ENCODE peak calls at places on chromosomes 5 and 9, in five cellular contexts. One of them, this sample, is unnamed. For H3K27me3, the result is how much of the 10 kb centered on the place peaks cover.

GRCh38 chr9:98215266-98215665 is 22.8 kb upstream of the CORO2A start:
- DNase-seq in stomach: no peak
- DNase-seq in small intestine: no peak
- DNase-seq in Karpas-422: no peak
- DNase-seq in mammary epithelial cell: no peak
- DNase-seq in this sample: no peak

GRCh38 chr9:21314152-21314551 is 9.0 kb upstream of the IFNA5 start:
- DNase-seq in mammary epithelial cell: no peak
- DNase-seq in Karpas-422: no peak
- DNase-seq in stomach: no peak
- DNase-seq in small intestine: no peak
- DNase-seq in this sample: no peak

GRCh38 chr9:14209399-14209990 is 104.4 kb downstream of the NFIB start:
- DNase-seq in mammary epithelial cell: no peak
- DNase-seq in stomach: no peak
- DNase-seq in small intestine: no peak
- DNase-seq in Karpas-422: no peak
- DNase-seq in this sample: peak

GRCh38 chr5:39283231-39283818 is 64.0 kb upstream of the FYB1 start:
- DNase-seq in small intestine: peak
- DNase-seq in stomach: no peak
- DNase-seq in Karpas-422: peak
- DNase-seq in mammary epithelial cell: peak
- DNase-seq in this sample: peak

GRCh38 chr5:37637165-37637845 is 202.5 kb downstream of the GDNF start:
- DNase-seq in stomach: no peak
- DNase-seq in small intestine: no peak
- DNase-seq in Karpas-422: no peak
- DNase-seq in mammary epithelial cell: no peak
- DNase-seq in this sample: no peak

GRCh38 chr5:142597546-142598337 is 88.1 kb downstream of the FGF1 start:
- DNase-seq in mammary epithelial cell: peak
- DNase-seq in stomach: peak
- DNase-seq in small intestine: no peak
- DNase-seq in Karpas-422: no peak
- DNase-seq in this sample: peak

GRCh38 chr5:134586866-134587524 is 45.6 kb downstream of the SAR1B start:
- DNase-seq in Karpas-422: peak
- DNase-seq in mammary epithelial cell: peak
- DNase-seq in small intestine: peak
- DNase-seq in stomach: peak
- DNase-seq in this sample: peak

GRCh38 chr9:16809912-16810610 is 60.4 kb downstream of the BNC2 start:
- DNase-seq in stomach: no peak
- DNase-seq in Karpas-422: no peak
- DNase-seq in small intestine: no peak
- DNase-seq in mammary epithelial cell: peak
- DNase-seq in this sample: no peak

GRCh38 chr5:124747770-124748686 is 1.6 kb upstream of the ZNF608 start:
- DNase-seq in Karpas-422: peak
- DNase-seq in stomach: no peak
- DNase-seq in small intestine: no peak
- DNase-seq in mammary epithelial cell: peak
- DNase-seq in this sample: peak

GRCh38 chr5:43889238-43889637 is 286.3 kb downstream of the NNT start:
- DNase-seq in mammary epithelial cell: no peak
- DNase-seq in Karpas-422: no peak
- DNase-seq in stomach: no peak
- DNase-seq in small intestine: no peak
- DNase-seq in this sample: no peak

GRCh38 chr9:78821126-78821822 is 524.3 kb downstream of the PSAT1 start:
- DNase-seq in small intestine: peak
- DNase-seq in Karpas-422: peak
- DNase-seq in mammary epithelial cell: peak
- DNase-seq in stomach: no peak
- DNase-seq in this sample: peak

DNA sequence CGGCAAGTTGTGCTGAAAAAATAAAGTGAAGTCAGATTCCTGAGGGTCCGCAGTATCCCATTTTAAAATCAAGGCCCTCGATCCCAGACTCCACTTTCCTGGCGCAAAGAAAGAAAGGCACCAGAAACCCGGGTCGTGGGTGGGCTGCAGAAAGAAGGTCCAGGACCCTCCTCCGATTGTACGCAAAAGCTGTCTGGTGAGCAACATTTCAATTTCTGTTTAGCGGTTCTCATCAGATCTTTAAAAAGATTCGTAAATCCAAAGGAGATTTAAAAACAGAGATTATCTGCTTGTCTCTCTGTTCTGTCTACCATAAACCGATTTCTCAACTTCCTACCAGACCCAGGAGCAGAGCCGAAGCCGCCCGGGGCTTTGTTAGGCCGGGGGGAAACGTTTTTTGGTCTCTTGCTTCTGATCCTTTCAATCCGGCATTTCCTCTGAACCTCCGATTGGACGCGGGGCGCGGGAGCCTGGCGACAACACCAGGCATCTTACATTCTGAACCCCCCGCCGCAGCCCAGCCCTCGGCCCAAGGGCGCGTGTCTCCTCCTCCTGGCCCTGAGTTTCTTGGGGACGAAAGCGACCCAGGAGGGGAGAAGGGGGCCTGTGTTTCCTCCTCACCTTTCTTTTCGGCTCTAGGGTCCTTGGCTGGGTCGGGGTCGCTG is 745 bp downstream of the NKX2-5 start:
- DNase-seq in mammary epithelial cell: no peak
- DNase-seq in stomach: no peak
- DNase-seq in small intestine: no peak
- DNase-seq in Karpas-422: no peak
- DNase-seq in this sample: peak
- H3K27me3 ChIP-seq in mammary epithelial cell: half or more
- H3K27me3 ChIP-seq in stomach: under half
- H3K27me3 ChIP-seq in small intestine: under half
- H3K27me3 ChIP-seq in Karpas-422: under half
- H3K27me3 ChIP-seq in this sample: under half

GRCh38 chr5:54522080-54522479 is 4.5 kb downstream of the SNX18 start:
- DNase-seq in stomach: no peak
- DNase-seq in mammary epithelial cell: peak
- DNase-seq in small intestine: no peak
- DNase-seq in Karpas-422: no peak
- DNase-seq in this sample: no peak
- H3K27ac ChIP-seq in stomach: no peak
- H3K27ac ChIP-seq in mammary epithelial cell: no peak
- H3K27ac ChIP-seq in small intestine: no peak
- H3K27ac ChIP-seq in Karpas-422: no peak
- H3K27ac ChIP-seq in this sample: peak

GRCh38 chr9:4933861-4934260 is 51.2 kb upstream of the JAK2 start:
- DNase-seq in Karpas-422: no peak
- DNase-seq in small intestine: no peak
- DNase-seq in stomach: no peak
- DNase-seq in mammary epithelial cell: no peak
- DNase-seq in this sample: no peak
- H3K27me3 ChIP-seq in Karpas-422: under half
- H3K27me3 ChIP-seq in small intestine: under half
- H3K27me3 ChIP-seq in stomach: under half
- H3K27me3 ChIP-seq in mammary epithelial cell: under half
- H3K27me3 ChIP-seq in this sample: under half

GRCh38 chr9:136341042-136341655 is 13.8 kb downstream of the GPSM1 start:
- DNase-seq in Karpas-422: no peak
- DNase-seq in stomach: peak
- DNase-seq in mammary epithelial cell: no peak
- DNase-seq in small intestine: no peak
- DNase-seq in this sample: no peak

GRCh38 chr9:136343121-136343883 is 16.0 kb downstream of the GPSM1 start:
- DNase-seq in mammary epithelial cell: no peak
- DNase-seq in small intestine: no peak
- DNase-seq in Karpas-422: no peak
- DNase-seq in stomach: peak
- DNase-seq in this sample: no peak

GRCh38 chr9:136341769-136342168 is 14.4 kb downstream of the GPSM1 start:
- DNase-seq in mammary epithelial cell: no peak
- DNase-seq in Karpas-422: peak
- DNase-seq in small intestine: no peak
- DNase-seq in stomach: no peak
- DNase-seq in this sample: no peak

GRCh38 chr9:136343884-136344269 is 16.5 kb downstream of the GPSM1 start:
- DNase-seq in mammary epithelial cell: no peak
- DNase-seq in Karpas-422: no peak
- DNase-seq in small intestine: no peak
- DNase-seq in stomach: no peak
- DNase-seq in this sample: no peak

DNA sequence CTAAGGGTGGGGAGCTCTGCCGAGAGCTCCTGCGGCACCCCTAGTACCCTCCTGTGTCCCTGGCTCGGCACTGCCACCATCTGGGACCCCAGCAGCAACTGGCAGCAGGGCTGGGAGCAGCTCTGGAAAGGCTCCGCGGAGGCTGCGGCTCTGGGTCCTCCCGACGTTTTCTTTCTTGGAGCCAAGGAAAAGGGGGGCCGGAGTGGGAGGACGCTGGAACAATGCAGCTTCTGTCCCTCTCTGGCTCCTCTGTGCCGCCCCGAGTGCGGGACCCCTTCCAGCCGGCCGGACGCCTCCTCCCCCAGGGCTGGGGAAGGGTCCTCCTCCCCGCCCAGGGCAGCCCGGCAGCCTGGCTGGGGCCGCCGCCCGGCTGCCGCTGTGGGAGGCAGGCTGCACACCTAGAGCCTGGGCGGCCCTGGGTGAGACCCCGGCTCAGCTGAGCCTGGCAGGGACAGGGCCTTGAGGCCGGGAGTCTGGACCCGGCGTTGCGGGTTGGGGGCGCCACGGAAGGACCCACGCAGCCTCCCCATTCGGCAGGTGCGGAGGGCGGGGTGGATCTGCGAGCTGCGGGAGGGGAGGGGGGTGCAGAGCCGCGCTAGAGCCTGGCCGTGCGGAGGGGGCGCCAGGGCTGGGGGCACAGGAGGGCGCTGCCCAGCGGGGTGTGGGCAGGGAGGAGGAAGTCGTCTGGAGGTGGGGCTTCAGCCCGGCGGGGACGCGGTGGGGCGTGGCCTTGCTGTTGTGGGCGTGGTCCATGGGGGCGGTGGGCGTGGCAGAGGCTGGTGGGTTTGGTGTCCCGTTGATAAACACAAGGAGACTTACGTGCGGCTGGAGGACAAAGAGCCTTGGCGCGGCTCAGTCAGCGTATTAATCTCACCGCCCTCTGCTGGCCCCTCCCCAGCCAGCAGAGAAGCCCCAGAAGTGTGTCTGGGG is 15.1 kb downstream of the GPSM1 start:
- DNase-seq in mammary epithelial cell: peak
- DNase-seq in stomach: peak
- DNase-seq in small intestine: peak
- DNase-seq in Karpas-422: peak
- DNase-seq in this sample: peak
- H3K27ac ChIP-seq in mammary epithelial cell: no peak
- H3K27ac ChIP-seq in stomach: peak
- H3K27ac ChIP-seq in small intestine: no peak
- H3K27ac ChIP-seq in Karpas-422: peak
- H3K27ac ChIP-seq in this sample: peak